ENCODE peak calls at places on chromosomes 12 and 14, in four cellular contexts. I is GM12865, A is DND-41, Z is mammary epithelial cell. W is an unnamed sample.

GRCh38 chr12:69881771-69882170 is 56.7 kb downstream of the MYRFL start:
- DNase-seq in I (no peak), A (no peak), Z (no peak), W (no peak)

GRCh38 chr12:84738481-84738972 is 174.1 kb downstream of the SLC6A15 start:
- DNase-seq in I (no peak), A (no peak), Z (peak; percentile 88), W (no peak)

GRCh38 chr14:106318700-106319099 is 792.3 kb downstream of the TMEM121 start:
- DNase-seq in I (peak; percentile 38), A (peak; percentile 85), Z (no peak), W (no peak)

GRCh38 chr14:54350196-54350595 is 46.6 kb upstream of the CDKN3 start:
- DNase-seq in I (no peak), A (no peak), Z (no peak), W (no peak)

GRCh38 chr14:57389646-57390036 is 745 bp upstream of the NAA30 start:
- DNase-seq in I (no peak), A (no peak), Z (no peak), W (peak; percentile 8)

GRCh38 chr12:98453492-98453891 is 61.9 kb upstream of the TMPO start:
- DNase-seq in I (no peak), A (no peak), Z (no peak), W (no peak)

GRCh38 chr12:12749433-12749832 is 32.3 kb downstream of the CDKN1B start:
- DNase-seq in I (no peak), A (no peak), Z (no peak), W (peak; percentile 51)

GRCh38 chr12:109640961-109641360 is 67.4 kb downstream of the MVK start:
- DNase-seq in I (no peak), A (no peak), Z (no peak), W (no peak)

GRCh38 chr14:59664741-59665140 is 88.1 kb upstream of the CCDC175 start:
- DNase-seq in I (no peak), A (no peak), Z (no peak), W (no peak)

GRCh38 chr12:79591988-79592387 is 98.8 kb downstream of the PAWR start:
- DNase-seq in I (no peak), A (no peak), Z (peak; percentile 8), W (no peak)

GRCh38 chr14:84112589-84112988 is 1417.4 kb upstream of the FLRT2 start:
- DNase-seq in I (no peak), A (no peak), Z (no peak), W (no peak)

GRCh38 chr12:89384050-89384749 is 31.9 kb upstream of the DUSP6 start:
- DNase-seq in I (no peak), A (no peak), Z (peak; percentile 84), W (peak; percentile 43)

GRCh38 chr14:61780125-61780524 is 17.9 kb downstream of the SNAPC1 start:
- DNase-seq in I (peak; percentile 57), A (peak; percentile 28), Z (no peak), W (no peak)

GRCh38 chr14:99535448-99535847 is 54.2 kb downstream of the CCNK start:
- DNase-seq in I (no peak), A (no peak), Z (no peak), W (no peak)

GRCh38 chr14:104445832-104446381 is 133.7 kb upstream of the C14orf180 start:
- DNase-seq in I (no peak), A (peak; percentile 1), Z (no peak), W (no peak)

GRCh38 chr12:78155546-78155945 is 324.9 kb downstream of the NAV3 start:
- DNase-seq in I (no peak), A (no peak), Z (peak; percentile 64), W (no peak)

GRCh38 chr14:39576258-39576657 is 144.0 kb upstream of the FBXO33 start:
- DNase-seq in I (no peak), A (no peak), Z (no peak), W (no peak)
- TF ChIP-seq CTCF in I (no peak), A (peak; percentile 36), Z (no peak), W (no peak)

DNA sequence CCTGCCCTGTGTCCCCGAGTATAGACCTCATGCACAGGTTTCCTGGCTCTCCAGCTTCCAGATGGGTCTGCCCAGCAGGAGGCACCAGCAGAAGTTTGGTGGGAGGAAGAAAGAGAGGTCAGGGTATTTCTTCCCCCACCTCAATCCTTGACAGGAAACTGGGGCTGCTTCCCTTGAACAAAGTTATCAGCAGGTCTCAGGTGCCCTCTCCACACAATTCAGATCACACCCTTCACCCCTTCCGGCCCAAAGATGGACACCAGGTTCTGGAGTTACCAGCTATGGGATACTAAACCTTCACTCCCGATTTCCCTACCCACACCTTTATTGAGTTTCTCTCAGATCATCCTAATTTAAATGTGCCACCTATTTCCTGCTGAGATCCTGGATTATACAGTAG is 1.2 kb downstream of the SART3 start:
- DNase-seq in I (peak; percentile 32), A (no peak), Z (no peak), W (no peak)
- TF ChIP-seq CTCF in I (no peak), A (peak; percentile 27), Z (no peak), W (no peak)

DNA sequence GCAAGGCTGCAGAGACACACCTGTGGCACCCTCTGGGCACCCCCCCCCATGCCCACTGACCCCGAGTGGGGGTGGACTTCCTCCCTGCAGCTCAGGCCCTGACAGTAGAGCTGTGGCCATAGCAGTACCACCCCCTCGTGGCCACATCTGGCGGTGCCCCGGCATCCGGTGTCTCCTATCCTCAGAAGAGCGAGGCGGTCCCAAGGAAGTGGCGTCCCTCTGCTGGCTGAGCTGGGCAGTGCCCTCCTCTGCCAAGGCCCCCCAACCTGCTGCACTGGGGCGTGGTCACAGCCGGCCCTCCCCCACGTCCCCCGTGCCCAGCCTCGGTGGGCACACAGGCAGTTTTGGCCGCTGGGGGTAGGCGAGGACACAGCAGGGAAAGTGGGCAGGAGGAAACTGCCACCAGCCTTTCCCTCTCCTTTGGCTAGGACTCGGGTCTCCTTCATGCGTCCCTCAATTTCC is 6.0 kb upstream of the SLC6A12 start:
- DNase-seq in I (peak; percentile 81), A (peak; percentile 75), Z (no peak), W (peak; percentile 89)
- TF ChIP-seq CTCF in I (peak; percentile 82), A (peak; percentile 86), Z (peak; percentile 56), W (peak; percentile 92)

GRCh38 chr12:5798242-5799015 is 146.6 kb downstream of the ANO2 start:
- DNase-seq in I (no peak), A (no peak), Z (no peak), W (no peak)

GRCh38 chr12:5792350-5792749 is 152.7 kb downstream of the ANO2 start:
- DNase-seq in I (no peak), A (no peak), Z (no peak), W (no peak)

GRCh38 chr12:5797661-5798060 is 147.4 kb downstream of the ANO2 start:
- DNase-seq in I (no peak), A (no peak), Z (no peak), W (no peak)

GRCh38 chr12:5794156-5794555 is 150.9 kb downstream of the ANO2 start:
- DNase-seq in I (no peak), A (no peak), Z (no peak), W (no peak)

GRCh38 chr12:5796171-5797091 is 148.6 kb downstream of the ANO2 start:
- DNase-seq in I (peak; percentile 22), A (peak; percentile 34), Z (no peak), W (peak; percentile 44)
- TF ChIP-seq CTCF in I (peak; percentile 48), A (peak; percentile 74), Z (peak; percentile 14), W (no peak)

GRCh38 chr12:103829092-103829491 is 11.9 kb downstream of the NT5DC3 start:
- DNase-seq in I (no peak), A (no peak), Z (no peak), W (no peak)
- TF ChIP-seq CTCF in I (no peak), A (no peak), Z (no peak), W (no peak)

DNA sequence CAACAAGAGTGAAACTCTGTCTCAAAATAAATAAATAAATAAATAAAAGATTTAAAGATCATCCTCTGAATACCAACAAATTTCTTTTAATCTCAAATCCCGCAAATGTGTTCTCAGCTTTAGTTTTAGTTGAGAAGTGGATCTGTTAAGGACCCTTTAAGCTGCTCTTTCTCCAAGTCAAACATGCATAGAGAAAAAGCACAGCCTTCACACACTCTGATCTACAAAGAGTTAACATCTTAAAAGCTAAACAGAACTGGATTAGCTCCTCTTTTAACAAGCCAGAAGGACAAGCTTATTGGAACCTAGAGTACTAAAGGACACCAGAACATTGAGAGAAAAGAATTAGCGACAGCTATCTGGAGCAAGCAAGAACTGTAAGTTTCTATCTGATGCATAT is at the start of gene RPGRIP1:
- DNase-seq in I (no peak), A (no peak), Z (no peak), W (no peak)
- TF ChIP-seq CTCF in I (no peak), A (no peak), Z (no peak), W (no peak)

GRCh38 chr12:56127485-56127887 is 581 bp upstream of the ESYT1 start:
- DNase-seq in I (no peak), A (no peak), Z (no peak), W (no peak)

GRCh38 chr12:56128669-56129209 is 672 bp downstream of the ESYT1 start:
- DNase-seq in I (peak; percentile 24), A (no peak), Z (peak; percentile 53), W (no peak)

GRCh38 chr12:56127888-56128668 is at the start of gene ESYT1:
- DNase-seq in I (peak; percentile 100), A (peak; percentile 100), Z (peak; percentile 100), W (peak; percentile 99)

GRCh38 chr12:56130876-56131275 is 2.8 kb downstream of the ESYT1 start:
- DNase-seq in I (no peak), A (no peak), Z (no peak), W (no peak)

GRCh38 chr12:56129210-56129691 is 1.2 kb downstream of the ESYT1 start:
- DNase-seq in I (peak; percentile 81), A (peak; percentile 86), Z (peak; percentile 54), W (peak; percentile 56)
- TF ChIP-seq CTCF in I (no peak), A (no peak), Z (no peak), W (no peak)

GRCh38 chr14:65412189-65412846 is at the start of gene FUT8:
- DNase-seq in I (peak; percentile 97), A (peak; percentile 98), Z (peak; percentile 96), W (peak; percentile 98)
- TF ChIP-seq CTCF in I (peak; percentile 58), A (peak; percentile 71), Z (peak; percentile 46), W (peak; percentile 11)